ENCODE peak calls at places on chromosomes 11 and 22, in six cellular contexts. One of them, this sample, is unnamed.

GRCh38 chr11:37184371-37184770 is 586.3 kb upstream of the RAG2 start:
- DNase-seq in uterus: no peak
- DNase-seq in IMR-90: no peak
- DNase-seq in lower leg skin: no peak
- DNase-seq in breast epithelium: no peak
- DNase-seq in HCT116: no peak
- DNase-seq in this sample: no peak

GRCh38 chr22:17194213-17194612 is 25.0 kb downstream of the ADA2 start:
- DNase-seq in HCT116: no peak
- DNase-seq in IMR-90: no peak
- DNase-seq in lower leg skin: no peak
- DNase-seq in uterus: no peak
- DNase-seq in breast epithelium: no peak
- DNase-seq in this sample: no peak

GRCh38 chr11:71425851-71426250 is 22.3 kb downstream of the DHCR7 start:
- DNase-seq in uterus: no peak
- DNase-seq in breast epithelium: no peak
- DNase-seq in HCT116: no peak
- DNase-seq in IMR-90: no peak
- DNase-seq in lower leg skin: no peak
- DNase-seq in this sample: no peak

GRCh38 chr22:29257751-29258181 is 10.0 kb downstream of the RHBDD3 start:
- DNase-seq in HCT116: no peak
- DNase-seq in breast epithelium: no peak
- DNase-seq in IMR-90: no peak
- DNase-seq in uterus: no peak
- DNase-seq in lower leg skin: no peak
- DNase-seq in this sample: no peak

GRCh38 chr11:93611836-93612677 is 49.4 kb upstream of the CEP295 start:
- DNase-seq in breast epithelium: no peak
- DNase-seq in uterus: no peak
- DNase-seq in IMR-90: no peak
- DNase-seq in HCT116: no peak
- DNase-seq in lower leg skin: no peak
- DNase-seq in this sample: no peak

GRCh38 chr11:80034801-80035200 is 594.0 kb upstream of the TENM4 start:
- DNase-seq in breast epithelium: no peak
- DNase-seq in lower leg skin: no peak
- DNase-seq in IMR-90: no peak
- DNase-seq in uterus: no peak
- DNase-seq in HCT116: no peak
- DNase-seq in this sample: no peak

GRCh38 chr11:1442163-1442562 is 44.4 kb downstream of the MOB2 start:
- DNase-seq in lower leg skin: no peak
- DNase-seq in IMR-90: no peak
- DNase-seq in uterus: no peak
- DNase-seq in breast epithelium: no peak
- DNase-seq in HCT116: no peak
- DNase-seq in this sample: no peak

GRCh38 chr11:73295259-73295995 is 12.6 kb upstream of the ARHGEF17 start:
- DNase-seq in HCT116: peak
- DNase-seq in breast epithelium: no peak
- DNase-seq in IMR-90: peak
- DNase-seq in lower leg skin: no peak
- DNase-seq in uterus: peak
- DNase-seq in this sample: no peak

GRCh38 chr22:36740716-36741115 is 35.2 kb downstream of the IFT27 start:
- DNase-seq in uterus: no peak
- DNase-seq in lower leg skin: no peak
- DNase-seq in IMR-90: no peak
- DNase-seq in breast epithelium: no peak
- DNase-seq in HCT116: no peak
- DNase-seq in this sample: no peak

GRCh38 chr11:91773090-91773489 is 451.5 kb upstream of the FAT3 start:
- DNase-seq in uterus: no peak
- DNase-seq in IMR-90: no peak
- DNase-seq in breast epithelium: no peak
- DNase-seq in lower leg skin: no peak
- DNase-seq in HCT116: no peak
- DNase-seq in this sample: no peak

GRCh38 chr11:17171342-17171741 is 36.4 kb downstream of the PIK3C2A start:
- DNase-seq in lower leg skin: no peak
- DNase-seq in uterus: no peak
- DNase-seq in IMR-90: peak
- DNase-seq in breast epithelium: no peak
- DNase-seq in HCT116: no peak
- DNase-seq in this sample: no peak

GRCh38 chr11:110112457-110112856 is 19.3 kb downstream of the ZC3H12C start:
- DNase-seq in breast epithelium: no peak
- DNase-seq in lower leg skin: no peak
- DNase-seq in HCT116: no peak
- DNase-seq in IMR-90: no peak
- DNase-seq in uterus: no peak
- DNase-seq in this sample: no peak

GRCh38 chr11:113201055-113201818 is 113.1 kb upstream of the TTC12 start:
- DNase-seq in uterus: no peak
- DNase-seq in lower leg skin: no peak
- DNase-seq in IMR-90: no peak
- DNase-seq in HCT116: no peak
- DNase-seq in breast epithelium: no peak
- DNase-seq in this sample: no peak

GRCh38 chr11:70736937-70737640 is 338.8 kb downstream of the CTTN start:
- DNase-seq in HCT116: no peak
- DNase-seq in uterus: no peak
- DNase-seq in IMR-90: no peak
- DNase-seq in breast epithelium: no peak
- DNase-seq in lower leg skin: no peak
- DNase-seq in this sample: no peak

GRCh38 chr11:99593197-99593596 is 572.4 kb downstream of the CNTN5 start:
- DNase-seq in uterus: no peak
- DNase-seq in IMR-90: no peak
- DNase-seq in lower leg skin: no peak
- DNase-seq in HCT116: no peak
- DNase-seq in breast epithelium: no peak
- DNase-seq in this sample: no peak

GRCh38 chr11:115244758-115245157 is 259.5 kb downstream of the CADM1 start:
- DNase-seq in lower leg skin: no peak
- DNase-seq in breast epithelium: no peak
- DNase-seq in IMR-90: peak
- DNase-seq in HCT116: no peak
- DNase-seq in uterus: no peak
- DNase-seq in this sample: no peak

GRCh38 chr11:69153661-69154060 is 2.1 kb upstream of the SMIM38 start:
- DNase-seq in uterus: no peak
- DNase-seq in IMR-90: peak
- DNase-seq in lower leg skin: no peak
- DNase-seq in breast epithelium: no peak
- DNase-seq in HCT116: no peak
- DNase-seq in this sample: no peak

GRCh38 chr11:104581246-104581980 is 316.8 kb downstream of the CASP12 start:
- DNase-seq in HCT116: no peak
- DNase-seq in IMR-90: peak
- DNase-seq in lower leg skin: no peak
- DNase-seq in breast epithelium: no peak
- DNase-seq in uterus: no peak
- DNase-seq in this sample: no peak

GRCh38 chr22:50626314-50626855 is 1.6 kb downstream of the ARSA start:
- DNase-seq in HCT116: no peak
- DNase-seq in IMR-90: no peak
- DNase-seq in breast epithelium: peak
- DNase-seq in uterus: no peak
- DNase-seq in lower leg skin: no peak
- DNase-seq in this sample: no peak

GRCh38 chr11:94926698-94927237 is 46.6 kb downstream of the CWC15 start:
- DNase-seq in breast epithelium: peak
- DNase-seq in IMR-90: peak
- DNase-seq in lower leg skin: peak
- DNase-seq in HCT116: no peak
- DNase-seq in uterus: peak
- DNase-seq in this sample: no peak

GRCh38 chr22:20624161-20624616 is 116.8 kb downstream of the MED15 start:
- DNase-seq in breast epithelium: no peak
- DNase-seq in IMR-90: peak
- DNase-seq in uterus: no peak
- DNase-seq in HCT116: no peak
- DNase-seq in lower leg skin: no peak
- DNase-seq in this sample: no peak

GRCh38 chr22:27405672-27406388 is 395.7 kb downstream of the MN1 start:
- DNase-seq in lower leg skin: no peak
- DNase-seq in breast epithelium: peak
- DNase-seq in HCT116: peak
- DNase-seq in IMR-90: peak
- DNase-seq in uterus: no peak
- DNase-seq in this sample: no peak

GRCh38 chr22:31488346-31488883 is 1.2 kb downstream of the EIF4ENIF1 start:
- DNase-seq in breast epithelium: no peak
- DNase-seq in IMR-90: no peak
- DNase-seq in HCT116: no peak
- DNase-seq in lower leg skin: no peak
- DNase-seq in uterus: no peak
- DNase-seq in this sample: no peak
- H3K4me3 ChIP-seq in breast epithelium: peak
- H3K4me3 ChIP-seq in IMR-90: peak
- H3K4me3 ChIP-seq in HCT116: peak
- H3K4me3 ChIP-seq in lower leg skin: peak
- H3K4me3 ChIP-seq in uterus: peak
- H3K4me3 ChIP-seq in this sample: peak

GRCh38 chr11:62676698-62677097 is 2.2 kb downstream of the UBXN1 start:
- DNase-seq in lower leg skin: no peak
- DNase-seq in breast epithelium: no peak
- DNase-seq in HCT116: no peak
- DNase-seq in uterus: no peak
- DNase-seq in IMR-90: no peak
- DNase-seq in this sample: no peak

GRCh38 chr11:62667460-62667859 is 2.3 kb downstream of the CSKMT start:
- DNase-seq in breast epithelium: no peak
- DNase-seq in HCT116: no peak
- DNase-seq in lower leg skin: no peak
- DNase-seq in IMR-90: no peak
- DNase-seq in uterus: no peak
- DNase-seq in this sample: no peak

GRCh38 chr11:62669420-62670161 is 1.9 kb upstream of the UQCC3 start:
- DNase-seq in HCT116: no peak
- DNase-seq in IMR-90: no peak
- DNase-seq in lower leg skin: no peak
- DNase-seq in uterus: no peak
- DNase-seq in breast epithelium: no peak
- DNase-seq in this sample: no peak

GRCh38 chr11:62671272-62671603 is 235 bp upstream of the UQCC3 start:
- DNase-seq in HCT116: no peak
- DNase-seq in lower leg skin: no peak
- DNase-seq in IMR-90: no peak
- DNase-seq in breast epithelium: no peak
- DNase-seq in uterus: no peak
- DNase-seq in this sample: no peak

GRCh38 chr11:62671604-62672528 is at the start of the genes LBHD1 and UQCC3:
- DNase-seq in breast epithelium: peak
- DNase-seq in HCT116: peak
- DNase-seq in lower leg skin: peak
- DNase-seq in IMR-90: peak
- DNase-seq in uterus: peak
- DNase-seq in this sample: peak
- TF ChIP-seq POLR2A in breast epithelium: peak
- TF ChIP-seq POLR2A in HCT116: peak
- TF ChIP-seq POLR2A in lower leg skin: no peak
- TF ChIP-seq POLR2A in IMR-90: peak
- TF ChIP-seq POLR2A in uterus: peak
- TF ChIP-seq POLR2A in this sample: peak

GRCh38 chr11:12678991-12679390 is 4.8 kb downstream of the TEAD1 start:
- DNase-seq in lower leg skin: no peak
- DNase-seq in HCT116: no peak
- DNase-seq in IMR-90: no peak
- DNase-seq in uterus: no peak
- DNase-seq in breast epithelium: no peak
- DNase-seq in this sample: no peak
- H3K4me3 ChIP-seq in lower leg skin: no peak
- H3K4me3 ChIP-seq in HCT116: no peak
- H3K4me3 ChIP-seq in IMR-90: no peak
- H3K4me3 ChIP-seq in uterus: no peak
- H3K4me3 ChIP-seq in breast epithelium: no peak
- H3K4me3 ChIP-seq in this sample: no peak

DNA sequence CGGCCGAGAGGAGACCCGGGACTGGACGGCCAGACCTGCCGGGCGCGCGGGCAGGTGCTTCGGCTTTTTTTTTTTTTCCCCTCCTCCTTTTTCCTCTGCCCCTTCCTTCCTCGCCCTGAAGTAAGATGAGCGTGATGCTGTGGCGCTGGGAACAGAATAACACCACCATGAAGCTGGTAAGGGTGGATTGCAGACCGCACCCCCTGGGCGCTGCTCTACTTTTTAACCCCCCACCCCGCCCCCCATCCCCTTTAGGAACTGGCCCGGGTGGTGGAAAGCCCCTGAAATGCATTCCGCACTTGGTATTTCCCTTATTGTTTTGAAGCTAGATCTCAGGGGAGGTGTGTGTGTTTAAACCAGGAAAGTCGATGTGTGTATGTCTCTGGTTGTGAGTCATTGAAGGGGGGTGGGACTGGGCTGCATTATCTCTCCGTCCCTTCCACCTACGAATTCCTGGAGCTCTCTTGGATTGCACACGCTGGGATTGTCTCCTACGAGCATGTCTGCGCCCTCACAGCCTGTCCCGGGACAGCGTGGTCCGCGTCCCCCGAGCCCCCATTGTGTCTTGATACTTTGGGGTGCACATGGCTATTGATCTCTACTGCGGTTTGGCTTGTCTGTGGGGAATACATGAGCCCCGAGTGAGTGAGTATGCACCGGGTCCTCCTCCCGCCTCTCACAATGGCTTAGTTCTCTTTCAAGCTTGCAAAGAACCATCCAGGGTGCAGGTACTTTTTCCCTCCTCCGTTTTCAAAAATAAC is 64.9 kb downstream of the NAV2 start:
- DNase-seq in lower leg skin: no peak
- DNase-seq in IMR-90: peak
- DNase-seq in uterus: no peak
- DNase-seq in HCT116: no peak
- DNase-seq in breast epithelium: no peak
- DNase-seq in this sample: no peak
- TF ChIP-seq POLR2A in lower leg skin: no peak
- TF ChIP-seq POLR2A in IMR-90: no peak
- TF ChIP-seq POLR2A in uterus: no peak
- TF ChIP-seq POLR2A in HCT116: no peak
- TF ChIP-seq POLR2A in breast epithelium: no peak
- TF ChIP-seq POLR2A in this sample: no peak

GRCh38 chr11:125570952-125571351 is 1.7 kb downstream of the EI24 start:
- DNase-seq in lower leg skin: no peak
- DNase-seq in HCT116: no peak
- DNase-seq in breast epithelium: no peak
- DNase-seq in IMR-90: no peak
- DNase-seq in uterus: no peak
- DNase-seq in this sample: no peak
- H3K4me3 ChIP-seq in lower leg skin: no peak
- H3K4me3 ChIP-seq in HCT116: peak
- H3K4me3 ChIP-seq in breast epithelium: no peak
- H3K4me3 ChIP-seq in IMR-90: no peak
- H3K4me3 ChIP-seq in uterus: no peak
- H3K4me3 ChIP-seq in this sample: no peak